ENCODE peak calls at places on chromosomes 7 and 10, in four cellular contexts. R is A549, W is suprapubic skin, M is cardiac muscle cell. I is an unnamed sample. For H3K4me1, the result is how much of the 10 kb centered on the place peaks cover.

GRCh38 chr7:46603296-46603701 is 682.2 kb upstream of the IGFBP3 start:
- DNase-seq in R (no peak), W (no peak), M (no peak), I (no peak)

GRCh38 chr10:74936577-74937445 is 110.4 kb downstream of the KAT6B start:
- DNase-seq in R (no peak), W (no peak), M (peak), I (no peak)

GRCh38 chr10:78224602-78225001 is 190.9 kb downstream of the RPS24 start:
- DNase-seq in R (no peak), W (no peak), M (peak), I (no peak)

GRCh38 chr7:27160147-27160545 is 3.7 kb upstream of the HOXA7 start:
- DNase-seq in R (no peak), W (peak), M (no peak), I (peak)

GRCh38 chr10:25226775-25227682 is 52.2 kb downstream of the GPR158 start:
- DNase-seq in R (no peak), W (no peak), M (peak), I (no peak)

GRCh38 chr10:122221958-122222357 is 49.1 kb upstream of the BTBD16 start:
- DNase-seq in R (no peak), W (no peak), M (no peak), I (no peak)

GRCh38 chr10:20007426-20007825 is 191.2 kb downstream of the PLXDC2 start:
- DNase-seq in R (no peak), W (no peak), M (no peak), I (no peak)

GRCh38 chr7:47326808-47327207 is 255.1 kb downstream of the TNS3 start:
- DNase-seq in R (no peak), W (no peak), M (peak), I (no peak)

GRCh38 chr7:128860158-128861073 is 2.2 kb upstream of the ATP6V1F start:
- DNase-seq in R (no peak), W (no peak), M (peak), I (no peak)

GRCh38 chr10:64036306-64036930 is 515.2 kb downstream of the REEP3 start:
- DNase-seq in R (no peak), W (no peak), M (peak), I (no peak)

GRCh38 chr7:24700446-24701044 is 56.7 kb downstream of the GSDME start:
- DNase-seq in R (no peak), W (no peak), M (peak), I (no peak)
- H3K4me1 ChIP-seq in R (under half), W (under half), M (under half), I (under half)

GRCh38 chr10:11670311-11670825 is 58.9 kb upstream of the USP6NL start:
- DNase-seq in R (no peak), W (no peak), M (no peak), I (peak)

GRCh38 chr10:11677480-11677879 is 64.7 kb upstream of the ECHDC3 start:
- DNase-seq in R (no peak), W (no peak), M (no peak), I (no peak)

GRCh38 chr10:11668847-11669610 is 57.6 kb upstream of the USP6NL start:
- DNase-seq in R (no peak), W (peak), M (no peak), I (peak)

GRCh38 chr10:11673346-11674330 is 62.2 kb upstream of the USP6NL start:
- DNase-seq in R (no peak), W (no peak), M (peak), I (no peak)

GRCh38 chr10:11672836-11673235 is 61.4 kb upstream of the USP6NL start:
- DNase-seq in R (no peak), W (no peak), M (no peak), I (no peak)
- H3K27ac ChIP-seq in R (no peak), W (no peak), M (no peak), I (no peak)

DNA sequence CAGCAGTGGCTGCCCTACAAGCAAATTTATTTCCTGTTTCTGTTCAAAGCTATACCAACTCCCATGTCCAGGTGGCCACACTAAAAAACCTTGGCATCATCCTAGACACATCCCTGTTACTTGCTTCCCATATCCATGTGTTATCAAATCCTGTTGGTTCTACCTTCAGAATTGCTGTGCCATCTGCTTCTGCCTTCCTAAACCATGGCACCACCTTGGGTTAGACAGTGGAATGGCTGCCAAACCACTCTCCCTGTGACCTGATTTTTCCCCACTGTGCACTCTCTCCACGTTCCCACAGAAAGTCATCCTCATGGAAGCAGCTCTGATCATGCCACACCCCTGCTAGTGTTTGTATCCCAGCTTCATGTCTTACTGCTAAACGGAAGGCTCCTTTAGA is 697.6 kb upstream of the GALNT17 start:
- DNase-seq in R (no peak), W (no peak), M (no peak), I (no peak)
- TF ChIP-seq CTCF in R (no peak), W (no peak), M (no peak), I (no peak)

DNA sequence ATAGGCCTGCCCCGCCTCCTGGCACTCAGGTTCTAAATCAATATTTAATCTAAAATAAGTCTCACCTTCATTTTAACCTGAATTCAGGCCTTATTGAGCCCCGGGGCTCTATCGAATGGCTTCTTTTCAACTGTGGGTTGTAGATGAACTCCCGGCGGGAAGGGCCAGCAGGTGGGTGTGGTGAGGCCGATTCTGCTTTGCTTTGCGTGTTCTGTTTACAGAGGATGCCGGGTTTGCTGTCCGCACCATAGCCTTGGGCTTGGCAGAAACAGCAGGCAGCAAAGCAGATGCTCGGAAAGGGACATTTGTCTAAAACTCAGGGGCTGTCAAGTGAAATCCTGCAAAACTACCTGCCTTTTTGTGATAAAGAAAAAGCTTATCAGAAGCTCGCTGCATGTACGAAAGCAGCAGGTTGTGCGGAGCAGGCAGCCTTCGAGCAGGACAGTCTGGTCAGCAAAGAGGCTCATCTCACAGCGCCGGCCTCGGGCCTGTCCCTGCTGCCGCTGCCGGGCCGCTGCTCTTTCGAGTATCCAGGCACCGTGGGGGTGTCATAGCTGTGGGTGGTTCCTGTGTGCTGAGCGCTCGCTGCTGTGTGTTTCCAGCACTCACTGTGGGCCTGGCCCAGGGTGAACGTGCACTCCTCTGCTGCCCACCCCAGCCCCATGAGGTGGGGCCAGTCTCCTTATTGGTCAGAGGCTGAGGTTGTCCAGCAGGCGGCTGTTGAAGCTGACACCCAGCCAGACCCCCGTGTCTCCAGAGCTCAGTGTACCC is 434.8 kb upstream of the FOXK1 start:
- DNase-seq in R (no peak), W (no peak), M (no peak), I (no peak)
- H3K4me1 ChIP-seq in R (under half), W (under half), M (under half), I (under half)

GRCh38 chr7:94909023-94909466 is 1.7 kb downstream of the PPP1R9A start:
- DNase-seq in R (no peak), W (no peak), M (no peak), I (no peak)
- H3K27ac ChIP-seq in R (peak), W (peak), M (peak), I (no peak)

DNA sequence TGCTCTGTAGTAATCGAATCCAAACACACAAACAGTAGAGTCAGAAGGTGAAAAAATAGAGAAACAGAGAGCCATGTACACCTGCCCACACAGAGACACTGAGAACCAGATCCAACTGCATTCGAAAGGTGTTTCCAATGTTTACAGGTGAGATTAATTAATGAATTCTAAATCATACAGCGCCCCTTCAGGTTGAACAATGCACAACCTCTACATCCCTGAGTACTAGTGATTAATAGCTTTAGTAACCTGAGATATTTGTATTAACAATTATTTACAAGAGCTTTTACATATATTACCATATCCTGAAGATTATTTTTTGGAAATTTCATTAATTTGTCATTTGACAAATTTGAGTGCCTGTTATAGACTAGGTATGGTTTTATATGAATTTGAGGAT is 7.6 kb upstream of the MRC1 start:
- DNase-seq in R (no peak), W (no peak), M (no peak), I (no peak)
- TF ChIP-seq CTCF in R (peak), W (no peak), M (no peak), I (no peak)

GRCh38 chr10:58266003-58266825 is 1.5 kb downstream of the IPMK start:
- DNase-seq in R (peak), W (no peak), M (peak), I (no peak)
- H3K4me1 ChIP-seq in R (under half), W (half or more), M (under half), I (under half)